ENCODE peak calls at places on chromosomes 16 and 17, in six cellular contexts. One of them, this sample, is unnamed.

GRCh38 chr17:32206816-32207215 is 58.8 kb upstream of the RHBDL3 start:
- DNase-seq in HepG2: no peak
- DNase-seq in endothelial cell of umbilical vein: no peak
- DNase-seq in K562: no peak
- DNase-seq in A549: no peak
- DNase-seq in GM12878: no peak
- DNase-seq in this sample: no peak

GRCh38 chr17:77698903-77699615 is 259.4 kb upstream of the TNRC6C start:
- DNase-seq in HepG2: no peak
- DNase-seq in A549: no peak
- DNase-seq in K562: no peak
- DNase-seq in GM12878: no peak
- DNase-seq in endothelial cell of umbilical vein: no peak
- DNase-seq in this sample: no peak

GRCh38 chr16:72938426-72939164 is 109.3 kb downstream of the ZFHX3 start:
- DNase-seq in endothelial cell of umbilical vein: peak
- DNase-seq in A549: peak
- DNase-seq in GM12878: no peak
- DNase-seq in HepG2: no peak
- DNase-seq in K562: no peak
- DNase-seq in this sample: no peak

GRCh38 chr17:78236362-78237127 is 5.1 kb downstream of the TMEM235 start:
- DNase-seq in endothelial cell of umbilical vein: no peak
- DNase-seq in HepG2: no peak
- DNase-seq in GM12878: no peak
- DNase-seq in K562: no peak
- DNase-seq in A549: no peak
- DNase-seq in this sample: no peak

GRCh38 chr16:19879241-19879792 is 5.3 kb downstream of the GPRC5B start:
- DNase-seq in GM12878: no peak
- DNase-seq in A549: peak
- DNase-seq in HepG2: peak
- DNase-seq in K562: no peak
- DNase-seq in endothelial cell of umbilical vein: no peak
- DNase-seq in this sample: no peak

GRCh38 chr17:39740357-39741111 is 2.8 kb downstream of the GRB7 start:
- DNase-seq in K562: peak
- DNase-seq in A549: peak
- DNase-seq in HepG2: peak
- DNase-seq in GM12878: no peak
- DNase-seq in endothelial cell of umbilical vein: peak
- DNase-seq in this sample: peak

GRCh38 chr17:71180801-71181385 is 939.9 kb upstream of the SOX9 start:
- DNase-seq in endothelial cell of umbilical vein: no peak
- DNase-seq in GM12878: no peak
- DNase-seq in HepG2: no peak
- DNase-seq in K562: no peak
- DNase-seq in A549: peak
- DNase-seq in this sample: no peak

GRCh38 chr16:2841606-2842339 is 11.7 kb downstream of the ZG16B start:
- DNase-seq in HepG2: no peak
- DNase-seq in K562: no peak
- DNase-seq in A549: no peak
- DNase-seq in GM12878: no peak
- DNase-seq in endothelial cell of umbilical vein: no peak
- DNase-seq in this sample: no peak

GRCh38 chr17:39538875-39539274 is 68.8 kb downstream of the NEUROD2 start:
- DNase-seq in A549: no peak
- DNase-seq in K562: no peak
- DNase-seq in HepG2: no peak
- DNase-seq in endothelial cell of umbilical vein: no peak
- DNase-seq in GM12878: no peak
- DNase-seq in this sample: peak

GRCh38 chr17:35896011-35896587 is 15.9 kb upstream of the CCL5 start:
- DNase-seq in endothelial cell of umbilical vein: no peak
- DNase-seq in K562: no peak
- DNase-seq in HepG2: no peak
- DNase-seq in GM12878: no peak
- DNase-seq in A549: no peak
- DNase-seq in this sample: peak

GRCh38 chr16:27698266-27698665 is 148.3 kb downstream of the KATNIP start:
- DNase-seq in A549: no peak
- DNase-seq in HepG2: no peak
- DNase-seq in endothelial cell of umbilical vein: no peak
- DNase-seq in GM12878: no peak
- DNase-seq in K562: peak
- DNase-seq in this sample: peak

GRCh38 chr16:88842806-88843205 is 13.9 kb downstream of the GALNS start:
- DNase-seq in endothelial cell of umbilical vein: no peak
- DNase-seq in A549: no peak
- DNase-seq in GM12878: no peak
- DNase-seq in HepG2: no peak
- DNase-seq in K562: no peak
- DNase-seq in this sample: no peak

GRCh38 chr16:84502581-84502980 is 1.9 kb downstream of the MEAK7 start:
- DNase-seq in GM12878: no peak
- DNase-seq in K562: no peak
- DNase-seq in endothelial cell of umbilical vein: no peak
- DNase-seq in A549: no peak
- DNase-seq in HepG2: no peak
- DNase-seq in this sample: no peak

GRCh38 chr17:21059761-21060160 is 16.9 kb upstream of the USP22 start:
- DNase-seq in HepG2: no peak
- DNase-seq in endothelial cell of umbilical vein: no peak
- DNase-seq in GM12878: no peak
- DNase-seq in K562: no peak
- DNase-seq in A549: no peak
- DNase-seq in this sample: no peak

GRCh38 chr17:81911969-81912368 is 770 bp upstream of the PCYT2 start:
- DNase-seq in A549: no peak
- DNase-seq in K562: no peak
- DNase-seq in endothelial cell of umbilical vein: no peak
- DNase-seq in HepG2: no peak
- DNase-seq in GM12878: no peak
- DNase-seq in this sample: no peak
- TF ChIP-seq MYC in A549: no peak
- TF ChIP-seq MYC in K562: no peak
- TF ChIP-seq MYC in endothelial cell of umbilical vein: no peak
- TF ChIP-seq MYC in HepG2: no peak
- TF ChIP-seq MYC in GM12878: no peak
- TF ChIP-seq MYC in this sample: no peak

DNA sequence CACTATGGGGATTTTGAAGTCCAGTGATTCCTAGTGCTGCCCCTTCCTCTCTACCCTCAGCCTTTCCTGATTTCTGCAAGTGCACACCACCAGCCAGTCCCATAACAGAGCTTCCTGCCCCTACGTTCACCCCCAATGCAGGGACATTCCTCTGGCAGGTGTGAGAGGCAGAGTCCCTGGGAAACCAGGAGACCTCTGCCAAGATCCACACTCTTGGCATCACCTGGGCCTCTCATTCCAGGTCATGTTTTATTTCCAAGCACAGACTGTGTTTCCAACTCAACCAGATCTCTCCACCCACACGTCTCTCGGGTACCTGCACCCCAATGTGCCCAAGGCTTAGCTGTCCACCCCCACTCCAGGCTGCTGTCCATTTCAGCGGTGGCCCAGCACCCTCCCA is 20.9 kb upstream of the PHB1 start:
- DNase-seq in K562: no peak
- DNase-seq in HepG2: no peak
- DNase-seq in endothelial cell of umbilical vein: no peak
- DNase-seq in A549: no peak
- DNase-seq in GM12878: no peak
- DNase-seq in this sample: no peak
- TF ChIP-seq POLR2A in K562: no peak
- TF ChIP-seq POLR2A in HepG2: no peak
- TF ChIP-seq POLR2A in endothelial cell of umbilical vein: no peak
- TF ChIP-seq POLR2A in A549: no peak
- TF ChIP-seq POLR2A in GM12878: no peak
- TF ChIP-seq POLR2A in this sample: no peak

DNA sequence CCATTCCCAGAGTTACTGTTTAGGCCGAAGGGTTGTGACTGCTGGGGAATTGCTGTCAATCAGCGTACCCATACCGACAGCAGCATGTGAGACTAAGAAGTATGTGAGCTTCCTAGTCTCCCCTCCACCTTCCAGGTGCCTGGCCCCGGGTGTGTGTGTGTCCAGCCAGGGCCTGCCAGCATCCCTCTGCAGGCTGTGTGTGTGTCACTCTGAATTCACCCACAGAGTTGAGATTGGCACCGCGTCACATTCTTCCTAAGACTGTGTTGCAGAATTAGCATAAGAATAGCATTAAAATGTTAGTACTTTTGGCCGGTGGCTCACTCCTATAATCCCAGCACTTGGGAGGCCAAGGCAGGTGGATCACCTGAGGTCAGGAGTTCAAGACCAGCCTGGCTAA is 31.8 kb downstream of the PRMT7 start:
- DNase-seq in GM12878: no peak
- DNase-seq in HepG2: no peak
- DNase-seq in A549: no peak
- DNase-seq in K562: no peak
- DNase-seq in endothelial cell of umbilical vein: no peak
- DNase-seq in this sample: no peak
- TF ChIP-seq MYC in GM12878: no peak
- TF ChIP-seq MYC in HepG2: no peak
- TF ChIP-seq MYC in A549: no peak
- TF ChIP-seq MYC in K562: no peak
- TF ChIP-seq MYC in endothelial cell of umbilical vein: no peak
- TF ChIP-seq MYC in this sample: no peak

GRCh38 chr16:87780385-87780989 is 14.7 kb upstream of the KLHDC4 start:
- DNase-seq in A549: no peak
- DNase-seq in endothelial cell of umbilical vein: peak
- DNase-seq in K562: peak
- DNase-seq in GM12878: peak
- DNase-seq in HepG2: no peak
- DNase-seq in this sample: peak

GRCh38 chr16:87784812-87785211 is 19.0 kb upstream of the KLHDC4 start:
- DNase-seq in K562: no peak
- DNase-seq in GM12878: no peak
- DNase-seq in HepG2: peak
- DNase-seq in A549: no peak
- DNase-seq in endothelial cell of umbilical vein: no peak
- DNase-seq in this sample: no peak

GRCh38 chr16:87778476-87778829 is 12.7 kb upstream of the KLHDC4 start:
- DNase-seq in HepG2: no peak
- DNase-seq in endothelial cell of umbilical vein: no peak
- DNase-seq in K562: no peak
- DNase-seq in A549: no peak
- DNase-seq in GM12878: no peak
- DNase-seq in this sample: peak

DNA sequence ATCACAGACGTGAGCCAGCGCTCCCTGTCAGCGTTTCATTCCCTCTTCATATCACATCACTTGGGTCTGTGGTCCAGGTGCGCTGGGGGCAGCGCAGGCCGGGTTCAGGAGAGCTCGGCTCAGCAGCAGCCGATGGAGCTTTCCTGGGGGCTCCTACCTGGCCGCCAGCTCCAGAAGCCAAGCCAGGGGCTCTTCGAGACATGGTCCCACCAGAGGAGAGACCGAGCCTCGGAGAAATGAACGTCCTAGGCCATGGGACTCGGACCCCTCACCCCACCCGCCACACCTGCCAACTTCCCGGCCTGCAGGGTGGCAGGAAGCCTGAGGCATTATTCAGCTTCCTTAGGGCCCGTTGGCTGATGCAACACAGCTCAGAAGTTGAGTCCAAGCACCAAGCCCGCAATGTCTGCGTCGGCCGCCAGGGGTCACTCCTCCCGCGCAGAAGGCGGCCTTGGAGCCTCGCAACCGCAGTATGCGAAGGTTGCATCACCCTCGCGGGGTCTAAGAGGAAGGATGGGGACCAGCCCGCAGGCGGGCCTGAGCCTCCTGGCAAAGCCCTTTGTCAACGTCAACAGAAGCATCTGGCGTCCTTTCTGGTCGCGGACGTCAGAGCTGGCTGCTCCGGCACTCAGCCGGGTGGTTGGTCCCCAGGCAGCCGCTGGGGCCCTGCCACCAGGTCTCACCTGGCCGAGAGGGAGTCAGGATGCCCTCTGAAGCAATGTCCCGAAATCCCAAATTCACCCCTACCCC is 13.2 kb upstream of the KLHDC4 start:
- DNase-seq in HepG2: peak
- DNase-seq in A549: peak
- DNase-seq in GM12878: peak
- DNase-seq in endothelial cell of umbilical vein: peak
- DNase-seq in K562: peak
- DNase-seq in this sample: peak
- TF ChIP-seq POLR2A in HepG2: peak
- TF ChIP-seq POLR2A in A549: no peak
- TF ChIP-seq POLR2A in GM12878: peak
- TF ChIP-seq POLR2A in endothelial cell of umbilical vein: no peak
- TF ChIP-seq POLR2A in K562: no peak
- TF ChIP-seq POLR2A in this sample: peak

DNA sequence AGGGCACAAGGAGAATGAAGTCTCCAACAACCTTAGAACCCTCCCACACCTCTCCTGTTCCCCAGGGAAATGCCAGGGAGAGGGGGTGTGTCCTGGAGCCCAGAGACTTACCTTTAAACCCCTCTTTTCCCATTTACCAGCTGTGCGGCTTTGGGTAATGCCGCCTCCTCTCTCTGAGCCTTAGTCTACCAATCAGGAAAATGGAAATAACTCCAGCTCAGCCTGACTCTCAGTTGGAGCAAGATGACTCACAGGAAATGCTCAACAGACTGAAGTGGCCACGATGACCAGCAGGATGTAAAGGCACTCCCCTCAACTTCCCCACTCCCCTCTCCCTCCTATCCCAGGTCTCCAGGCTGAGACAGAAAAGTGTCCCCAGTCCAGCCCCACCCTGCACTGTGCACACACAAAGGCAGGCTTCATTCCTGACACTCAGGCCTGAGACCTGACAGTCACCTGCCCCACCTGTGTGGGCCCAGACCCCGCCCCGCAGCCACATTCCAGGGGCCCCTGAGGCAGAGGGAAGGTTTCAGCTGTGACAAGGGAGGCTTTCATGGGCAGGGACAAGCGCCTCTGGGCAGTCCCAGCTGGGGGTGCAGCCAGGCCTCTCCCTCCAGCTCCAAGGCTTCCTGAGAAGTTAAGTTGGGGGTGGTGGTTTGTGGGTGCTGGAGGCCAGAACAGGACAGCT is 3.0 kb upstream of the KRT15 start:
- DNase-seq in HepG2: peak
- DNase-seq in endothelial cell of umbilical vein: peak
- DNase-seq in GM12878: no peak
- DNase-seq in K562: peak
- DNase-seq in A549: peak
- DNase-seq in this sample: peak
- TF ChIP-seq MYC in HepG2: no peak
- TF ChIP-seq MYC in endothelial cell of umbilical vein: no peak
- TF ChIP-seq MYC in GM12878: no peak
- TF ChIP-seq MYC in K562: no peak
- TF ChIP-seq MYC in A549: no peak
- TF ChIP-seq MYC in this sample: no peak

GRCh38 chr17:28635506-28635905 is 9.5 kb downstream of the BLTP2 start:
- DNase-seq in endothelial cell of umbilical vein: no peak
- DNase-seq in K562: no peak
- DNase-seq in A549: no peak
- DNase-seq in GM12878: no peak
- DNase-seq in HepG2: no peak
- DNase-seq in this sample: no peak
- TF ChIP-seq POLR2A in endothelial cell of umbilical vein: no peak
- TF ChIP-seq POLR2A in K562: no peak
- TF ChIP-seq POLR2A in A549: no peak
- TF ChIP-seq POLR2A in GM12878: no peak
- TF ChIP-seq POLR2A in HepG2: no peak
- TF ChIP-seq POLR2A in this sample: no peak

This sample was measured in NB4.